ENCODE peak calls at places on chromosomes 3 and 15, in eight cellular contexts. Z is RWPE1; S is ELR; E is left cardiac atrium; N is NCI-H2081; H is stimulated activated CD8-positive, alpha-beta memory T cell treated with anti-CD3 and anti-CD28 coated beads, Interleukin-4, amount 100 ng/mL, for 48 hours; I is C1 segment of cervical spinal cord; Q is stimulated activated effector memory CD8-positive, alpha-beta T cell treated with anti-CD3 and anti-CD28 coated beads, Interleukin-12 subunit alpha, Interleukin-12 subunit beta, amount 100 ng/mL, for 72 hours. G is an unnamed sample.

GRCh38 chr3:165103616-165104015 is 25.3 kb upstream of the SI start:
- DNase-seq in Z (no peak), E (no peak), I (no peak), H (no peak), N (no peak), Q (no peak), S (peak; percentile 44), G (no peak)

GRCh38 chr3:170563712-170564423 is 22.0 kb downstream of the SLC7A14 start:
- DNase-seq in H (peak; percentile 42), N (no peak), S (peak; percentile 87), Z (no peak), Q (no peak), I (no peak), E (no peak), G (peak; percentile 10)

GRCh38 chr15:62833671-62834070 is 208.9 kb upstream of the TPM1 start:
- DNase-seq in E (no peak), I (no peak), H (no peak), S (no peak), N (no peak), Q (no peak), Z (no peak), G (no peak)

GRCh38 chr3:8964436-8965370 is 1.4 kb upstream of the RAD18 start:
- DNase-seq in E (no peak), H (no peak), S (peak; percentile 90), I (no peak), Z (peak; percentile 83), Q (no peak), N (no peak), G (peak; percentile 67)

GRCh38 chr3:197367081-197367780 is 68.8 kb upstream of the DLG1 start:
- DNase-seq in Z (peak; percentile 87), Q (no peak), N (peak; percentile 39), I (no peak), E (no peak), S (peak; percentile 46), H (no peak), G (no peak)

GRCh38 chr3:20066848-20067617 is 26.8 kb downstream of the KAT2B start:
- DNase-seq in H (no peak), Z (no peak), E (no peak), Q (peak; percentile 3), I (no peak), S (no peak), N (no peak), G (no peak)

GRCh38 chr3:5162102-5162501 is 25.4 kb upstream of the EDEM1 start:
- DNase-seq in Q (no peak), N (no peak), S (peak; percentile 80), H (no peak), Z (no peak), E (no peak), I (no peak), G (peak; percentile 32)

GRCh38 chr3:66107855-66108254 is 69.1 kb upstream of the MAGI1 start:
- DNase-seq in Q (no peak), E (no peak), Z (no peak), N (no peak), H (no peak), S (no peak), I (no peak), G (no peak)

GRCh38 chr3:99863588-99863987 is 45.9 kb downstream of the CMSS1 start:
- DNase-seq in S (no peak), E (no peak), I (no peak), Q (no peak), H (no peak), N (no peak), Z (no peak), G (no peak)